ENCODE peak calls at places on chromosomes 11 and 22, in four cellular contexts. W is MM.1S, T is trophoblast cell, F is IMR-90. E is an unnamed sample.

GRCh38 chr11:66856496-66857233 is at the start of gene LRFN4:
- DNase-seq in W (no peak), T (no peak), F (no peak), E (no peak)

GRCh38 chr11:19774817-19775600 is 62.4 kb downstream of the NAV2 start:
- DNase-seq in W (no peak), F (peak; percentile 7), T (no peak), E (no peak)

GRCh38 chr11:111777094-111778046 is 11.2 kb upstream of the PPP2R1B start:
- DNase-seq in F (peak; percentile 82), W (peak; percentile 71), T (peak; percentile 33), E (peak; percentile 54)

GRCh38 chr22:28442951-28443876 is 236.4 kb downstream of the TTC28 start:
- DNase-seq in F (peak; percentile 76), T (no peak), W (no peak), E (peak; percentile 72)

GRCh38 chr11:115939104-115939503 is 434.9 kb upstream of the CADM1 start:
- DNase-seq in T (no peak), F (peak; percentile 71), W (no peak), E (peak; percentile 94)

GRCh38 chr11:67024410-67024809 is 1.5 kb downstream of the SYT12 start:
- DNase-seq in F (no peak), T (no peak), W (peak; percentile 66), E (no peak)

GRCh38 chr22:50731811-50732624 is 6.0 kb upstream of the ACR start:
- DNase-seq in W (peak; percentile 68), F (peak; percentile 31), T (no peak), E (no peak)

GRCh38 chr11:118258410-118258809 is 5.7 kb downstream of the MPZL2 start:
- DNase-seq in W (peak; percentile 53), T (no peak), F (no peak), E (no peak)

GRCh38 chr22:33969052-33969451 is 48.8 kb upstream of the LARGE1 start:
- DNase-seq in F (no peak), W (no peak), T (no peak), E (no peak)

GRCh38 chr22:46798366-46799057 is 36.1 kb downstream of the TBC1D22A start:
- DNase-seq in T (peak; percentile 70), F (peak; percentile 66), W (peak; percentile 67), E (peak; percentile 30)

GRCh38 chr11:120133216-120134105 is 4.5 kb downstream of the TRIM29 start:
- DNase-seq in F (no peak), T (no peak), W (no peak), E (no peak)

GRCh38 chr11:59429924-59430516 is 3.8 kb upstream of the OR5A2 start:
- DNase-seq in T (peak; percentile 42), W (peak; percentile 76), F (peak; percentile 45), E (peak; percentile 3)

GRCh38 chr22:37904572-37905533 is 1.2 kb upstream of the MICALL1 start:
- DNase-seq in T (peak; percentile 93), W (no peak), F (peak; percentile 99), E (peak; percentile 98)
- H3K4me2 ChIP-seq in T (peak overlapping the region; percentile 65), W (no peak overlapping the region), F (peak overlapping the region; percentile 9), E (peak overlapping the region; percentile 100)

GRCh38 chr11:94132152-94132558 is 3.5 kb downstream of the PANX1 start:
- DNase-seq in W (no peak), T (peak; percentile 90), F (peak; percentile 94), E (peak; percentile 89)

GRCh38 chr11:94131363-94132115 is 2.9 kb downstream of the PANX1 start:
- DNase-seq in T (no peak), F (peak; percentile 50), W (no peak), E (no peak)

GRCh38 chr11:94133752-94134151 is 5.1 kb downstream of the PANX1 start:
- DNase-seq in T (no peak), W (no peak), F (no peak), E (no peak)

GRCh38 chr11:94134651-94135512 is 6.2 kb downstream of the PANX1 start:
- DNase-seq in W (no peak), F (peak; percentile 96), T (peak; percentile 80), E (peak; percentile 94)

GRCh38 chr11:94132823-94133408 is 4.3 kb downstream of the PANX1 start:
- DNase-seq in F (no peak), W (no peak), T (peak; percentile 28), E (no peak)
- H3K4me1 ChIP-seq in F (peaks cover 31% of the 10 kb centered on the region), W (peaks cover 24% of the 10 kb centered on the region), T (peaks cover 14% of the 10 kb centered on the region), E (peaks cover 71% of the 10 kb centered on the region)

GRCh38 chr11:68840661-68841653 is 759 bp downstream of the CPT1A start:
- DNase-seq in T (no peak), W (peak; percentile 57), F (peak; percentile 31), E (no peak)

GRCh38 chr11:68843052-68843561 is 1.4 kb upstream of the CPT1A start:
- DNase-seq in T (no peak), W (peak; percentile 85), F (peak; percentile 29), E (no peak)

GRCh38 chr11:68841718-68842426 is at the start of gene CPT1A:
- DNase-seq in F (peak; percentile 66), T (peak; percentile 67), W (peak; percentile 81), E (peak; percentile 50)

GRCh38 chr11:68843703-68844312 is 2.1 kb upstream of the CPT1A start:
- DNase-seq in W (peak; percentile 92), F (no peak), T (peak; percentile 40), E (peak; percentile 32)

DNA sequence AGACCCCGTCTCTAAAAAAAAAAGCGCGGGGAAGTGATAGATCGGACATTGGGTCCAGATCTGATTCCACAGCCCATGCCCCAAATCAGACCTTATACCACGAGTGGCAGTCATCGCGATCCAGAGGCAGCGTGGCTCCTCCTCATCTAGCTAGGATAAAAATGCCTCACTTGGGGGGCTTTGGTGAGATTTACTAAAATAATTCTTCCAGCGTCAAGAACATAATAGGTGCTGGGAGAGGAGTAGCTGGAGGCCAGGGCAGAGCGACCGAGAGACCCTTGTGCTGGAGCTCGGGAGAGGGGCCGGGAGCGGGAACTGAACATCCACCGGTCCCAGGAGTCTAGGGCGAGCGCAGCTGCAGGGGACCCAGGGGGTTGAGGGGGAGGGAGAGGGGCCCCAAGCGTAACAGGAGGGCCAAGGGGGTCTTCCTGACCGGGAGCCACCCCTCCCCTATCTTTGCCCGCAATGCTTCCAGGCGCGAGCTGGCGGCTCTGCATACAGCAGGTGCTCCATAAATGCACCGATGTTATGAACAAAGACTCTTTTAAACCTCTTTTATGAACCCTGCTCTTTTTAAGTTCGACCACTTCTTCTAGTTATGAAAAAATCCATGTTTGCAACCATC is 823 bp upstream of the CPT1A start:
- DNase-seq in T (no peak), W (peak; percentile 10), F (no peak), E (no peak)
- H3K9ac ChIP-seq in T (no peak overlapping the region), W (peak overlapping the region; percentile 64), F (no peak overlapping the region), E (peak overlapping the region; percentile 5)

GRCh38 chr11:76077575-76078150 is 128.6 kb downstream of the WNT11 start:
- DNase-seq in W (no peak), T (no peak), F (peak; percentile 15), E (peak; percentile 20)
- H3K4me2 ChIP-seq in W (no peak overlapping the region), T (no peak overlapping the region), F (peak overlapping the region; percentile 72), E (peak overlapping the region; percentile 22)

E was measured in astrocyte.